ENCODE peak calls at places on chromosome X, in five cellular contexts. One of them, this sample, is unnamed.

GRCh38 chrX:32966956-32967355 is 244.4 kb downstream of the DMD start:
- DNase-seq in heart right ventricle: no peak
- DNase-seq in cardiac fibroblast: no peak
- DNase-seq in fibroblast of lung: no peak
- DNase-seq in bronchial epithelial cell: no peak
- DNase-seq in this sample: no peak

GRCh38 chrX:151735219-151735618 is 673 bp downstream of the CNGA2 start:
- DNase-seq in heart right ventricle: no peak
- DNase-seq in cardiac fibroblast: no peak
- DNase-seq in fibroblast of lung: no peak
- DNase-seq in bronchial epithelial cell: no peak
- DNase-seq in this sample: no peak

GRCh38 chrX:39414290-39414847 is 613.1 kb downstream of the MID1IP1 start:
- DNase-seq in heart right ventricle: no peak
- DNase-seq in cardiac fibroblast: no peak
- DNase-seq in fibroblast of lung: no peak
- DNase-seq in bronchial epithelial cell: no peak
- DNase-seq in this sample: no peak

GRCh38 chrX:148500428-148501120 is at the start of gene AFF2:
- DNase-seq in heart right ventricle: peak
- DNase-seq in cardiac fibroblast: peak
- DNase-seq in fibroblast of lung: peak
- DNase-seq in bronchial epithelial cell: no peak
- DNase-seq in this sample: peak

GRCh38 chrX:96985046-96985445 is 101.3 kb downstream of the RPA4 start:
- DNase-seq in heart right ventricle: no peak
- DNase-seq in cardiac fibroblast: no peak
- DNase-seq in fibroblast of lung: peak
- DNase-seq in bronchial epithelial cell: peak
- DNase-seq in this sample: no peak

GRCh38 chrX:105462191-105462590 is 241.7 kb upstream of the TEX13A start:
- DNase-seq in heart right ventricle: no peak
- DNase-seq in cardiac fibroblast: peak
- DNase-seq in fibroblast of lung: peak
- DNase-seq in bronchial epithelial cell: no peak
- DNase-seq in this sample: no peak

GRCh38 chrX:100424012-100424411 is 13.9 kb upstream of the PCDH19 start:
- DNase-seq in heart right ventricle: no peak
- DNase-seq in cardiac fibroblast: peak
- DNase-seq in fibroblast of lung: no peak
- DNase-seq in bronchial epithelial cell: peak
- DNase-seq in this sample: no peak

GRCh38 chrX:40748977-40749376 is 13.6 kb upstream of the MED14 start:
- DNase-seq in heart right ventricle: no peak
- DNase-seq in cardiac fibroblast: no peak
- DNase-seq in fibroblast of lung: no peak
- DNase-seq in bronchial epithelial cell: no peak
- DNase-seq in this sample: no peak

GRCh38 chrX:11954196-11954595 is 184.1 kb upstream of the FRMPD4 start:
- DNase-seq in heart right ventricle: no peak
- DNase-seq in cardiac fibroblast: no peak
- DNase-seq in fibroblast of lung: peak
- DNase-seq in bronchial epithelial cell: peak
- DNase-seq in this sample: no peak

GRCh38 chrX:46168254-46168653 is 377.0 kb downstream of the ZNF674 start:
- DNase-seq in heart right ventricle: no peak
- DNase-seq in cardiac fibroblast: no peak
- DNase-seq in fibroblast of lung: peak
- DNase-seq in bronchial epithelial cell: no peak
- DNase-seq in this sample: no peak

GRCh38 chrX:112851161-112851779 is 10.6 kb upstream of the AMOT start:
- DNase-seq in heart right ventricle: no peak
- DNase-seq in cardiac fibroblast: no peak
- DNase-seq in fibroblast of lung: no peak
- DNase-seq in bronchial epithelial cell: no peak
- DNase-seq in this sample: no peak

GRCh38 chrX:51814066-51814465 is 70.8 kb downstream of the GSPT2 start:
- DNase-seq in heart right ventricle: no peak
- DNase-seq in cardiac fibroblast: no peak
- DNase-seq in fibroblast of lung: peak
- DNase-seq in bronchial epithelial cell: no peak
- DNase-seq in this sample: no peak

GRCh38 chrX:71871367-71871766 is 39.3 kb upstream of the NHSL2 start:
- DNase-seq in heart right ventricle: no peak
- DNase-seq in cardiac fibroblast: peak
- DNase-seq in fibroblast of lung: peak
- DNase-seq in bronchial epithelial cell: peak
- DNase-seq in this sample: no peak

GRCh38 chrX:105314468-105314867 is 94.0 kb upstream of the TEX13A start:
- DNase-seq in heart right ventricle: no peak
- DNase-seq in cardiac fibroblast: peak
- DNase-seq in fibroblast of lung: peak
- DNase-seq in bronchial epithelial cell: peak
- DNase-seq in this sample: no peak

GRCh38 chrX:31314921-31315320 is 243.1 kb upstream of the FTHL17 start:
- DNase-seq in heart right ventricle: peak
- DNase-seq in cardiac fibroblast: peak
- DNase-seq in fibroblast of lung: peak
- DNase-seq in bronchial epithelial cell: no peak
- DNase-seq in this sample: no peak

GRCh38 chrX:2628751-2629315 is 62.3 kb upstream of the CD99 start:
- DNase-seq in heart right ventricle: no peak
- DNase-seq in cardiac fibroblast: no peak
- DNase-seq in fibroblast of lung: no peak
- DNase-seq in bronchial epithelial cell: no peak
- DNase-seq in this sample: no peak

GRCh38 chrX:67574696-67575095 is 30.9 kb downstream of the AR start:
- DNase-seq in heart right ventricle: no peak
- DNase-seq in cardiac fibroblast: peak
- DNase-seq in fibroblast of lung: peak
- DNase-seq in bronchial epithelial cell: peak
- DNase-seq in this sample: no peak

GRCh38 chrX:150958177-150958576 is 25.0 kb upstream of the HMGB3 start:
- DNase-seq in heart right ventricle: no peak
- DNase-seq in cardiac fibroblast: no peak
- DNase-seq in fibroblast of lung: no peak
- DNase-seq in bronchial epithelial cell: no peak
- DNase-seq in this sample: no peak

DNA sequence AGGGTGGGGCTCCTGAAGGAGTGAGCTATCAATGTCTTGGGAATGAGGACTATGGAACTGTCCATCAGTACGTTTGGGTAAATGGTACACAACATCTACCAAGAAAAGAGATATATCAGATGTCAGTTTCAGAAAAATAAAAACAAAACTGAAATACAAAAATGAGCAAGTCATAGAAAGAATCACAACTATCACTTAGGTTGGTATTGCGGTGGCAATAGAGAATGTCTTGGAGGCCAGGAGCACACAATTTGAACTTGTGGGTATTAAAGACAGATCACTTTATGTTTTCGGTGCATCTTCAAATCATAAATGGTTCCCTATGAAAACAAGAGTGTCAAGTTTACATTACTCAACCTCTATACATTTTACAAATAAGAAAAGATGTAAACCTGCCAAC is 176.8 kb downstream of the CHM start:
- DNase-seq in heart right ventricle: no peak
- DNase-seq in cardiac fibroblast: no peak
- DNase-seq in fibroblast of lung: no peak
- DNase-seq in bronchial epithelial cell: no peak
- DNase-seq in this sample: no peak
- TF ChIP-seq CTCF in heart right ventricle: no peak
- TF ChIP-seq CTCF in cardiac fibroblast: no peak
- TF ChIP-seq CTCF in fibroblast of lung: no peak
- TF ChIP-seq CTCF in bronchial epithelial cell: no peak
- TF ChIP-seq CTCF in this sample: no peak

GRCh38 chrX:44245730-44246129 is 97.7 kb downstream of the EFHC2 start:
- DNase-seq in heart right ventricle: no peak
- DNase-seq in cardiac fibroblast: no peak
- DNase-seq in fibroblast of lung: no peak
- DNase-seq in bronchial epithelial cell: no peak
- DNase-seq in this sample: no peak
- H3K4me3 ChIP-seq in heart right ventricle: no peak
- H3K4me3 ChIP-seq in cardiac fibroblast: no peak
- H3K4me3 ChIP-seq in fibroblast of lung: no peak
- H3K4me3 ChIP-seq in bronchial epithelial cell: no peak
- H3K4me3 ChIP-seq in this sample: no peak

GRCh38 chrX:8967471-8967870 is 66.5 kb downstream of the FAM9B start:
- DNase-seq in heart right ventricle: no peak
- DNase-seq in cardiac fibroblast: no peak
- DNase-seq in fibroblast of lung: no peak
- DNase-seq in bronchial epithelial cell: no peak
- DNase-seq in this sample: no peak

GRCh38 chrX:8971116-8971515 is 62.8 kb downstream of the FAM9B start:
- DNase-seq in heart right ventricle: no peak
- DNase-seq in cardiac fibroblast: peak
- DNase-seq in fibroblast of lung: peak
- DNase-seq in bronchial epithelial cell: peak
- DNase-seq in this sample: no peak
- TF ChIP-seq CTCF in heart right ventricle: peak
- TF ChIP-seq CTCF in cardiac fibroblast: peak
- TF ChIP-seq CTCF in fibroblast of lung: no peak
- TF ChIP-seq CTCF in bronchial epithelial cell: peak
- TF ChIP-seq CTCF in this sample: peak

GRCh38 chrX:115234220-115234557 is 293 bp upstream of the LRCH2 start:
- DNase-seq in heart right ventricle: no peak
- DNase-seq in cardiac fibroblast: no peak
- DNase-seq in fibroblast of lung: peak
- DNase-seq in bronchial epithelial cell: no peak
- DNase-seq in this sample: no peak
- H3K4me3 ChIP-seq in heart right ventricle: peak
- H3K4me3 ChIP-seq in cardiac fibroblast: peak
- H3K4me3 ChIP-seq in fibroblast of lung: peak
- H3K4me3 ChIP-seq in bronchial epithelial cell: no peak
- H3K4me3 ChIP-seq in this sample: peak

DNA sequence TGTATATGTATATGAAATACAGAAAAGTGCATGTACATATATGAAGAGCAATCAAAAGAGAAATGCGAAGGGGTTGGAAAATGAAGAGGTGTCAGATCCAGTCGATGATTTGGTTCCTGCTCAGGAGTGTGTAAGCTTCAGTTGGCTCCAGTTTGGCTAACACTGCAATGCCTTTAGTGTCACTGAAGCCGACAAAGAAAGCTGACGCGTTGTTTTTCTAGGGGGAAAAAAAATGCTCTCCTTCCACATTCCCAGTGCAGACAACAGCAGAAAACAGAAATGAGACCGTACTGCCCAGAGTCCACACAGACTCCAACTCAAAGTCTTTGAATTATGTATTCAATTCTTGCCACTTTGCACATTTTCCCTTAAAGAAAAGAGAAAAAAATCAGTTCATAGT is 154.3 kb downstream of the NHS start:
- DNase-seq in heart right ventricle: no peak
- DNase-seq in cardiac fibroblast: no peak
- DNase-seq in fibroblast of lung: no peak
- DNase-seq in bronchial epithelial cell: no peak
- DNase-seq in this sample: no peak
- TF ChIP-seq CTCF in heart right ventricle: no peak
- TF ChIP-seq CTCF in cardiac fibroblast: no peak
- TF ChIP-seq CTCF in fibroblast of lung: no peak
- TF ChIP-seq CTCF in bronchial epithelial cell: no peak
- TF ChIP-seq CTCF in this sample: no peak

DNA sequence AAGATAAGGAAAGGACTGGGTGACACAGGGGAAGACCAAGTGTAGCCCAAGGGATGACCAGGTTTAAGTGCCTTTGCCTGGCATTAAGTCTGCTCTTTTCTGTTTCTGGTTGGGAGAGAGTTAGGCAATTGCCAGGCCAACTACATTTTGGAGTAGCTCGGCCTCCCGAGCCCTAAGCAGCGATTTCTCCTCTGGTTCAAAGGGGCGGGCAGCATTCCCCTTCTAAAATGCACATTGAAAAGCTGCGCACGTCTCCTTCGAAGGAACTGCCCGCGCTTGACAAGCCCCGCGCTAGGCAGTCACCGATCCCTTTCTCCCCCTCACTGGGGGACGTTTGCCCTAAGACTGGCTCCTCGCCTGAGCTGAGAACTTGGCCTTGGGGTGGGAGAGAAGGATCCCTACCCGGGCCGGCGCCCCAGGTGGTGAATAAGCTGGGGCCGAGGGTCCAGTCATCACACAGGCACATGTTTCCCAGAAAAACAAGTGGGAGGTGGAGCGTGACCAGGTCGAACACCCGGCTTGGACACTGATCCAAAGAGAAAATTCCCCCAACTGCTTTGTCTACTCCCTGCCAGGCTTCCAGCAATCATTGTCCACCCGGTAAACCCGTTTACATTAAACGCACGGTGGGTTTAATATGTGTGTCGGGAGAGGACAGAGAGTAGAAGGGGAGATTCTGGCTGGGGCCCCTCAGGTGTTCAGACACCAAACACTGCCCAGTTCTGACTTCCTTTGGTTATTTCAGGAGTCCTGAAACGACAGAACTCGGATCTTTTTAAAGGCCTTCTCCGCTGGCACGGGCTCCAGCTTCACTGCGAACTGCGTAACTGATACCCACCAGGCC is 4.0 kb downstream of the ARX start:
- DNase-seq in heart right ventricle: no peak
- DNase-seq in cardiac fibroblast: no peak
- DNase-seq in fibroblast of lung: no peak
- DNase-seq in bronchial epithelial cell: no peak
- DNase-seq in this sample: no peak
- H3K4me3 ChIP-seq in heart right ventricle: no peak
- H3K4me3 ChIP-seq in cardiac fibroblast: no peak
- H3K4me3 ChIP-seq in fibroblast of lung: no peak
- H3K4me3 ChIP-seq in bronchial epithelial cell: no peak
- H3K4me3 ChIP-seq in this sample: peak

DNA sequence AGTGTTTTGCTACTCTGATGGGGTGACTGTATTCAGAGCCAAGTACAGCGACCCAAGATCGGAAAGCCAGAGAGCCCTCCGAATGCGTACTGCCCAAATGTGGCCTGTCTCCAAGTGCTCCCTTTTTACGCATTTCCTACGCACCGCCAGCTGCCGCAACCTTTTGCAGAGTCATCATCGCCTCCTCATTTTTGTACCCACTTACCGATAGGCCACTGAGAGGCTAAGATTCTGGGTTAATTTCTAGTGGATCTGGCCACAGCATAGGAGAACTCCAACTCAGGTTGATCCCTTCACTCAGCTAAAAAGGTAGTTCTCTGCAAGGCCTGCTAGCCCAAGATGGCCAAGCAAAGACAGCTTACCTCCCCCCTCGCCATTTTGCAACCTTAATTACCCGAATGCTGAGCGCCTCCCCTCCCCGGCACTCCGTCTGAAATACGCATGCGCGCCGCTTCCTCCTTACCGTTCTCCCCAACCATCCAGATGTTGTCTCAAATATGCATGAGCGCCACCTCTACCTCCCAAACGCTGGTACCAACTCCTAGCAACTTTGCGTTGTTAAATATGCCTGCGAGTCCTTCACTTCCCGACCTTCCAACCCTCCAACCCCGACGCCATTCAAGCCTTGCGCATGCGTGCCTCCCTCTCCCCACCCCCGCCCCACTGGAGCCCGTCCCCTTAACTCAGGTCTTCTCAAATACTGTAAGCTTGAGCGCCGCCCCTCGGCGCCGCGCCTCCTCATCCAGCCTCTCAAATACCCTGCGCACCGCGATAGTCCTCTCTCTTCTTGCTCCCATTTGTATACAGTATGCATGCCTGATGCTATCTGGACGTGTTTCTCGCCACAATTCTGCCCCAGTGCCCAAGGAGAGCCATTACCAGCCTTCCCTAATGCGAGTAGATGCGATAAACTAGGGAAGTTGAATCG is 11.8 kb upstream of the ZCCHC13 start:
- DNase-seq in heart right ventricle: peak
- DNase-seq in cardiac fibroblast: peak
- DNase-seq in fibroblast of lung: peak
- DNase-seq in bronchial epithelial cell: peak
- DNase-seq in this sample: peak
- TF ChIP-seq CTCF in heart right ventricle: no peak
- TF ChIP-seq CTCF in cardiac fibroblast: no peak
- TF ChIP-seq CTCF in fibroblast of lung: peak
- TF ChIP-seq CTCF in bronchial epithelial cell: peak
- TF ChIP-seq CTCF in this sample: peak

This sample was measured in left ventricle myocardium inferior.